ENCODE peak calls at places on chromosomes 4 and X, in six cellular contexts. M is K562, G is GM12878, Q is HepG2, N is SK-N-SH, A is H1. C is an unnamed sample.

GRCh38 chr4:99655315-99656081 is 2.1 kb downstream of the C4orf54 start:
- DNase-seq in Q (no peak), G (no peak), N (no peak), M (no peak), A (no peak), C (no peak)

GRCh38 chr4:10063544-10064300 is 42.4 kb upstream of the SLC2A9 start:
- DNase-seq in G (no peak), Q (peak), A (peak), N (no peak), M (no peak), C (peak)

GRCh38 chrX:17403231-17403691 is 28.3 kb downstream of the NHS start:
- DNase-seq in A (no peak), N (no peak), M (no peak), G (no peak), Q (no peak), C (no peak)

GRCh38 chr4:83074086-83074704 is 39.2 kb downstream of the COPS4 start:
- DNase-seq in M (peak), A (no peak), Q (peak), N (peak), G (peak), C (peak)

GRCh38 chrX:106716004-106716403 is 10.5 kb upstream of the RNF128 start:
- DNase-seq in M (no peak), N (no peak), A (no peak), G (no peak), Q (peak), C (no peak)

GRCh38 chr4:19999775-20000414 is 251.8 kb upstream of the SLIT2 start:
- DNase-seq in A (no peak), N (peak), G (no peak), Q (no peak), M (no peak), C (no peak)

GRCh38 chr4:155530290-155530689 is 136.4 kb upstream of the GUCY1A1 start:
- DNase-seq in N (no peak), Q (no peak), A (no peak), M (no peak), G (no peak), C (no peak)

GRCh38 chr4:149706942-149707341 is 108.7 kb downstream of the IQCM start:
- DNase-seq in M (no peak), G (no peak), N (no peak), Q (no peak), A (no peak), C (no peak)

GRCh38 chr4:25773358-25773757 is 89.4 kb downstream of the SEL1L3 start:
- DNase-seq in A (no peak), G (no peak), Q (no peak), N (no peak), M (no peak), C (no peak)

GRCh38 chr4:25771672-25772071 is 91.1 kb downstream of the SEL1L3 start:
- DNase-seq in M (no peak), A (no peak), G (no peak), Q (no peak), N (no peak), C (no peak)

GRCh38 chr4:25770844-25771243 is 91.9 kb downstream of the SEL1L3 start:
- DNase-seq in A (no peak), N (no peak), G (no peak), Q (no peak), M (no peak), C (no peak)

GRCh38 chr4:25769251-25769650 is 93.5 kb downstream of the SEL1L3 start:
- DNase-seq in Q (no peak), N (no peak), A (no peak), G (no peak), M (no peak), C (no peak)

GRCh38 chr4:25767877-25768475 is 94.8 kb downstream of the SEL1L3 start:
- DNase-seq in Q (peak), G (no peak), N (peak), M (peak), A (peak), C (peak)
- TF ChIP-seq GABPA in Q (no peak), G (no peak), N (no peak), M (no peak), A (no peak), C (no peak)

DNA sequence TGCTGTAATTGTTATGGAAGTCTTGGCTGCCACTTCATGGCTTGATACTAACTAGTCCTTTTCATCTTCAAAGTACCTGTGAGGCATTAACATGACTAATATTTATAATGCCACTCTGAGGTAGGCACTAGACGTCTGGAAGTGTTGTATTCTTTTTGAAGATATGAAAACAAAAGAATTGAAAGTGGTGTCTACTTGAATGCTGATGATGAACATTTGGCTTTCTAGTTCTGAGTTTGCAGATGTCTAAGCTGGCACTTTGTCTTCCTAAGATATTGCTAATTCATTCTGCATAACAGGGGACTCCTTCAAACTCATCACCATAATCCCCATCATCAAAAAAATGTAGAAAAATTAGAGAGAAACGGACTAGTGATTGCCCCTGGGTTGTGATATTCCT is 41.6 kb upstream of the HAND2 start:
- DNase-seq in G (no peak), A (no peak), N (no peak), M (no peak), Q (no peak), C (no peak)
- H3K27ac ChIP-seq in G (no peak), A (no peak), N (no peak), M (no peak), Q (no peak), C (no peak)

GRCh38 chr4:31094474-31094873 is 374.3 kb downstream of the PCDH7 start:
- DNase-seq in Q (no peak), M (no peak), A (no peak), N (peak), G (no peak), C (no peak)
- TF ChIP-seq GABPA in Q (no peak), M (no peak), A (no peak), N (no peak), G (no peak), C (no peak)

GRCh38 chrX:119852410-119853353 is at the start of gene UPF3B:
- DNase-seq in G (peak), A (peak), M (peak), N (peak), Q (peak), C (peak)
- H3K27ac ChIP-seq in G (peak), A (peak), M (peak), N (peak), Q (peak), C (peak)

GRCh38 chr4:123327846-123328447 is 68.6 kb upstream of the SPRY1 start:
- DNase-seq in G (no peak), N (no peak), Q (no peak), M (no peak), A (no peak), C (no peak)
- TF ChIP-seq GABPA in G (no peak), N (no peak), Q (no peak), M (no peak), A (no peak), C (no peak)

GRCh38 chrX:113935516-113935915 is 648.4 kb upstream of the HTR2C start:
- DNase-seq in M (no peak), A (no peak), Q (no peak), G (no peak), N (no peak), C (no peak)
- H3K27ac ChIP-seq in M (no peak), A (no peak), Q (no peak), G (no peak), N (no peak), C (no peak)

GRCh38 chrX:40146471-40147398 is 49.0 kb upstream of the BCOR start:
- DNase-seq in M (no peak), Q (no peak), N (peak), A (no peak), G (no peak), C (peak)
- TF ChIP-seq GABPA in M (no peak), Q (no peak), N (no peak), A (no peak), G (no peak), C (no peak)

C was measured in HL-60.